ENCODE peak calls at places on chromosome 1, in ten cellular contexts. D is stimulated activated CD4-positive, alpha-beta T cell treated with anti-CD3 and anti-CD28 coated beads, TNF-alpha, amount 100 ng/mL, for 4 hours; X is H7; E is germinal center; K is NCI-H1436 treated with DMSO at 0.1 percent for 48 hours; O is iris pigment epithelial cell; B is foreskin fibroblast; I is uterus; N is activated T-helper 9 cell treated with anti-CD3 and anti-CD28 coated beads, Interleukin-2, amount 50 U/mL, for 16 hours; L is psoas muscle. C is an unnamed sample.

GRCh38 chr1:112618114-112618720 is 724 bp downstream of the ST7L start:
- DNase-seq in D (no peak), X (no peak), E (peak), K (no peak), O (peak), B (no peak), I (no peak), N (no peak), L (no peak), C (no peak)

GRCh38 chr1:100528861-100529260 is 9.1 kb upstream of the GPR88 start:
- DNase-seq in D (no peak), X (no peak), E (no peak), K (no peak), O (peak), B (no peak), I (no peak), N (no peak), L (no peak), C (no peak)

GRCh38 chr1:163170331-163170730 is 32.4 kb downstream of the RGS5 start:
- DNase-seq in D (no peak), X (no peak), E (no peak), K (no peak), O (peak), B (peak), I (no peak), N (no peak), L (no peak), C (no peak)

GRCh38 chr1:54160351-54160750 is 7.6 kb upstream of the CDCP2 start:
- DNase-seq in D (no peak), X (no peak), E (no peak), K (no peak), O (no peak), B (no peak), I (no peak), N (no peak), L (no peak), C (peak)

GRCh38 chr1:34917017-34917416 is 12.4 kb downstream of the DLGAP3 start:
- DNase-seq in D (no peak), X (no peak), E (no peak), K (no peak), O (no peak), B (no peak), I (no peak), N (no peak), L (no peak), C (peak)

GRCh38 chr1:100440075-100440809 is 87.9 kb downstream of the CDC14A start:
- DNase-seq in D (peak), X (no peak), E (no peak), K (no peak), O (no peak), B (no peak), I (no peak), N (peak), L (no peak), C (peak)

GRCh38 chr1:154342132-154342531 is 16.8 kb downstream of the ATP8B2 start:
- DNase-seq in D (no peak), X (peak), E (no peak), K (no peak), O (no peak), B (no peak), I (no peak), N (no peak), L (no peak), C (no peak)

GRCh38 chr1:15939181-15940109 is 36.5 kb downstream of the ZBTB17 start:
- DNase-seq in D (no peak), X (no peak), E (no peak), K (no peak), O (peak), B (no peak), I (no peak), N (no peak), L (no peak), C (peak)

GRCh38 chr1:170537798-170538503 is 6.0 kb downstream of the GORAB start:
- DNase-seq in D (no peak), X (no peak), E (no peak), K (no peak), O (peak), B (no peak), I (no peak), N (no peak), L (no peak), C (no peak)

GRCh38 chr1:14740466-14740865 is 142.0 kb downstream of the KAZN start:
- DNase-seq in D (no peak), X (no peak), E (no peak), K (no peak), O (no peak), B (no peak), I (no peak), N (no peak), L (no peak), C (no peak)

GRCh38 chr1:234488054-234488953 is 9.3 kb upstream of the TARBP1 start:
- DNase-seq in D (no peak), X (no peak), E (no peak), K (no peak), O (no peak), B (no peak), I (no peak), N (no peak), L (no peak), C (no peak)

GRCh38 chr1:47914952-47915676 is 82.1 kb downstream of the TRABD2B start:
- DNase-seq in D (no peak), X (no peak), E (no peak), K (no peak), O (no peak), B (no peak), I (no peak), N (no peak), L (no peak), C (no peak)

GRCh38 chr1:145908653-145909052 is 1.2 kb downstream of the ITGA10 start:
- DNase-seq in D (no peak), X (no peak), E (no peak), K (no peak), O (no peak), B (no peak), I (no peak), N (no peak), L (no peak), C (no peak)

GRCh38 chr1:235940282-235940681 is 73.6 kb upstream of the LYST start:
- DNase-seq in D (no peak), X (no peak), E (no peak), K (no peak), O (no peak), B (no peak), I (no peak), N (no peak), L (no peak), C (no peak)

GRCh38 chr1:88984553-88984945 is 7.9 kb downstream of the KYAT3 start:
- DNase-seq in D (no peak), X (no peak), E (peak), K (no peak), O (no peak), B (no peak), I (no peak), N (no peak), L (no peak), C (no peak)

GRCh38 chr1:235923466-235924008 is 56.8 kb upstream of the LYST start:
- DNase-seq in D (no peak), X (no peak), E (no peak), K (peak), O (no peak), B (peak), I (no peak), N (no peak), L (no peak), C (peak)

GRCh38 chr1:14851775-14852174 is 253.3 kb downstream of the KAZN start:
- DNase-seq in D (no peak), X (no peak), E (no peak), K (no peak), O (no peak), B (no peak), I (no peak), N (no peak), L (no peak), C (no peak)

GRCh38 chr1:173506437-173506836 is 29.3 kb downstream of the PRDX6 start:
- DNase-seq in D (no peak), X (peak), E (peak), K (no peak), O (no peak), B (no peak), I (no peak), N (no peak), L (no peak), C (no peak)

GRCh38 chr1:15681346-15682290 is 2.5 kb upstream of the PLEKHM2 start:
- DNase-seq in D (no peak), X (no peak), E (peak), K (no peak), O (no peak), B (no peak), I (no peak), N (no peak), L (peak), C (peak)

GRCh38 chr1:10431065-10431730 is 965 bp downstream of the CENPS start:
- DNase-seq in D (no peak), X (peak), E (peak), K (no peak), O (peak), B (no peak), I (no peak), N (no peak), L (no peak), C (no peak)

GRCh38 chr1:245874942-245875580 is 632.0 kb downstream of the SMYD3 start:
- DNase-seq in D (no peak), X (no peak), E (no peak), K (no peak), O (peak), B (peak), I (peak), N (no peak), L (peak), C (no peak)

GRCh38 chr1:170661646-170662411 is 2.1 kb upstream of the PRRX1 start:
- DNase-seq in D (no peak), X (peak), E (no peak), K (no peak), O (peak), B (peak), I (peak), N (no peak), L (peak), C (peak)

GRCh38 chr1:117609471-117609911 is 3.6 kb downstream of the TENT5C start:
- DNase-seq in D (no peak), X (no peak), E (no peak), K (no peak), O (no peak), B (no peak), I (peak), N (no peak), L (peak), C (peak)

GRCh38 chr1:183244466-183244865 is 58.4 kb downstream of the LAMC2 start:
- DNase-seq in D (no peak), X (no peak), E (no peak), K (no peak), O (peak), B (peak), I (peak), N (no peak), L (peak), C (peak)

GRCh38 chr1:88433556-88433955 is 250.5 kb upstream of the PKN2 start:
- DNase-seq in D (no peak), X (no peak), E (no peak), K (no peak), O (no peak), B (no peak), I (no peak), N (no peak), L (no peak), C (no peak)

C was measured in islet precursor cell.